ENCODE peak calls at places on chromosome 10, in five cellular contexts. I, D, H, U and N are unnamed samples.
A peak's percentile ranks its signal among the peaks of the same experiment; 100 is the strongest.

GRCh38 chr10:22253578-22253882 is 35.7 kb upstream of the EBLN1 start:
- DNase-seq in U (no peak), H (no peak), D (peak; percentile 60), I (no peak), N (no peak)

GRCh38 chr10:80596391-80597257 is 58.9 kb downstream of the SH2D4B start:
- DNase-seq in U (peak; percentile 66), H (peak; percentile 46), I (peak; percentile 26), D (peak; percentile 82), N (peak; percentile 42)

GRCh38 chr10:72075184-72076115 is 12.9 kb downstream of the SPOCK2 start:
- DNase-seq in U (no peak), D (no peak), H (no peak), I (no peak), N (no peak)

GRCh38 chr10:75611972-75612331 is 180.5 kb downstream of the LRMDA start:
- DNase-seq in I (no peak), H (no peak), D (no peak), U (no peak), N (no peak)

GRCh38 chr10:114507449-114507848 is 103.1 kb upstream of the AFAP1L2 start:
- DNase-seq in D (no peak), H (no peak), U (no peak), I (no peak), N (no peak)

GRCh38 chr10:116992183-116992582 is 12.8 kb downstream of the SHTN1 start:
- DNase-seq in I (no peak), D (no peak), H (no peak), U (no peak), N (no peak)

GRCh38 chr10:70272925-70273316 is 10.9 kb downstream of the NPFFR1 start:
- DNase-seq in I (no peak), U (no peak), H (peak; percentile 41), D (no peak), N (no peak)

GRCh38 chr10:554182-554848 is 135.2 kb downstream of the DIP2C start:
- DNase-seq in U (no peak), D (no peak), H (peak; percentile 69), I (no peak), N (no peak)

GRCh38 chr10:63614371-63614891 is 93.2 kb downstream of the REEP3 start:
- DNase-seq in D (no peak), H (peak; percentile 63), U (no peak), I (no peak), N (peak; percentile 41)

GRCh38 chr10:6223981-6224380 is 21.2 kb downstream of the PFKFB3 start:
- DNase-seq in H (no peak), D (no peak), U (no peak), I (no peak), N (no peak)

GRCh38 chr10:103177123-103177522 is 15.9 kb downstream of the NT5C2 start:
- DNase-seq in U (no peak), I (no peak), H (no peak), D (no peak), N (no peak)
- H3K9ac ChIP-seq in U (no peak overlapping the region), I (no peak overlapping the region), H (no peak overlapping the region), D (no peak overlapping the region), N (no peak overlapping the region)

DNA sequence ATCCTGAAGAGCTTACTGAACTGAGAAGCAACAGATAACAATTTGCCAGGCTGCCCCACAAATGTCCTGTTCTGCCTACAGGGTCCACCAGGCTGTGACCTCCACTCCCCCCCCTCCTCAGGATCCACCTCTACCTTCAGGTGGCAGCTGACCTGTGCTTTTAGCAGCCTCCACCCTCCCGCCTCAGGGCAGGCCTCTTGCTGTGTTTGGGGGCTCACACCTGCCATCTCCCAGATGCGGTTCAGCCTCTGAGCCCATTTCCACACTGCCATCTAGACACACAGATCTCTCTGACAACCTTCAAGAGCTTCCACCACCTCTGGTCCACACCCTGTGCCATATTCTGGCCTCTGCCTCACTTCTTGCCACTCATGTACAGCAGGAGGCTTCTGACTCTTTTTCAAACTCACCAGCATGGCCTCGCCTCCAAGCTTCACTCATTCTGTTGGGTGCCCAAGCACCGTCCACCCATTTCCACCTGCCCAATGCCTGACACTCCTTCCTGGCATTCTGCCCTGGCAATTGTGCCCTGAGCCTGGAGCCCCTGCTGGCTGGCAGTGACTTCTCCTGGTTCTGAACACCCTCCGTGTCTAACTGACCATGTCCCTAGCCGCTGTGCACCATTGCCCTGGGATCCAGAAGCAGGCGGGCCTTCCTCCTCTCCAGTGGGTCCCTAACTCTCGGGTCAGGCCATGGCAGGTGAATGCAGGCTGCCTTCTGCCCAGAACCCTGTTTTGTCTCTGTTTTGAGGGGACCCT is 18.4 kb downstream of the TMEM72 start:
- DNase-seq in H (no peak), U (peak; percentile 18), D (no peak), I (no peak), N (no peak)
- H2BK5ac ChIP-seq in H (no peak overlapping the region), U (no peak overlapping the region), D (no peak overlapping the region), I (no peak overlapping the region), N (no peak overlapping the region)

GRCh38 chr10:102782698-102783540 is 39.2 kb downstream of the WBP1L start:
- DNase-seq in U (no peak), D (peak; percentile 51), I (no peak), H (peak; percentile 95), N (peak; percentile 92)

GRCh38 chr10:102781921-102782542 is 38.3 kb downstream of the WBP1L start:
- DNase-seq in D (no peak), U (no peak), H (peak; percentile 65), I (no peak), N (peak; percentile 76)

GRCh38 chr10:102781089-102781920 is 37.6 kb downstream of the WBP1L start:
- DNase-seq in U (no peak), D (peak; percentile 79), H (no peak), I (no peak), N (peak; percentile 62)

GRCh38 chr10:102783541-102783930 is 39.8 kb downstream of the WBP1L start:
- DNase-seq in I (no peak), H (no peak), D (no peak), U (no peak), N (no peak)

GRCh38 chr10:102785818-102786217 is 42.1 kb downstream of the WBP1L start:
- DNase-seq in U (no peak), D (no peak), H (peak; percentile 23), I (no peak), N (peak; percentile 90)
- H3K9ac ChIP-seq in U (no peak overlapping the region), D (no peak overlapping the region), H (no peak overlapping the region), I (no peak overlapping the region), N (peak overlapping the region; percentile 45)

GRCh38 chr10:125369382-125370326 is 209.3 kb upstream of the CTBP2 start:
- DNase-seq in H (no peak), I (no peak), D (no peak), U (no peak), N (no peak)
- H2BK5ac ChIP-seq in H (no peak overlapping the region), I (no peak overlapping the region), D (no peak overlapping the region), U (no peak overlapping the region), N (no peak overlapping the region)

GRCh38 chr10:93513091-93513490 is 16.7 kb downstream of the CEP55 start:
- DNase-seq in H (no peak), D (no peak), U (no peak), I (no peak), N (no peak)
- H3K9ac ChIP-seq in H (no peak overlapping the region), D (no peak overlapping the region), U (no peak overlapping the region), I (no peak overlapping the region), N (peak overlapping the region; percentile 43)